ENCODE peak calls at places on chromosomes 13 and 19, in six cellular contexts. J, K, F, D, X and P are unnamed samples.

GRCh38 chr19:8460516-8461298 is 15.9 kb downstream of the HNRNPM start:
- DNase-seq in D (no peak), F (no peak), K (no peak), J (no peak), X (no peak), P (no peak)

GRCh38 chr19:45716314-45717130 is 14.2 kb downstream of the FBXO46 start:
- DNase-seq in K (no peak), X (no peak), D (peak; percentile 50), F (no peak), J (no peak), P (no peak)

GRCh38 chr19:46173886-46174475 is 25.9 kb downstream of the IGFL2 start:
- DNase-seq in K (no peak), D (no peak), X (no peak), J (no peak), F (no peak), P (no peak)

GRCh38 chr13:39688699-39689405 is 33.4 kb downstream of the COG6 start:
- DNase-seq in K (no peak), F (no peak), X (no peak), D (no peak), J (no peak), P (no peak)

GRCh38 chr13:71722206-71722605 is 144.8 kb downstream of the DACH1 start:
- DNase-seq in D (no peak), F (no peak), X (no peak), K (no peak), J (no peak), P (no peak)

GRCh38 chr13:66402071-66402470 is 828.1 kb downstream of the PCDH9 start:
- DNase-seq in X (no peak), J (no peak), F (no peak), K (no peak), D (no peak), P (no peak)

GRCh38 chr13:48232420-48233096 is 448 bp upstream of the ITM2B start:
- DNase-seq in F (no peak), D (no peak), K (no peak), J (no peak), X (no peak), P (no peak)

GRCh38 chr13:27171244-27171829 is at the start of gene USP12:
- DNase-seq in J (peak; percentile 23), K (peak; percentile 66), D (no peak), X (peak; percentile 74), F (no peak), P (no peak)

GRCh38 chr19:936175-936546 is 10.3 kb downstream of the ARID3A start:
- DNase-seq in F (no peak), X (no peak), J (no peak), K (no peak), D (no peak), P (no peak)

GRCh38 chr19:28019371-28019770 is 1193.6 kb downstream of the UQCRFS1 start:
- DNase-seq in D (no peak), X (no peak), J (no peak), K (no peak), F (no peak), P (no peak)

GRCh38 chr19:18660939-18661338 is 22.5 kb upstream of the CRTC1 start:
- DNase-seq in D (no peak), J (no peak), K (no peak), F (no peak), X (no peak), P (no peak)

GRCh38 chr19:2766594-2767372 is 16.3 kb downstream of the SGTA start:
- DNase-seq in D (no peak), F (no peak), X (no peak), K (peak; percentile 43), J (no peak), P (no peak)